ENCODE peak calls at places on chromosome 15, in five cellular contexts. C is small intestine; E is A549; R is skeletal muscle cell; D is stimulated activated CD4-positive, alpha-beta T cell treated with anti-CD3 and anti-CD28 coated beads, TNF-alpha, amount 100 ng/mL, for 24 hours. K is an unnamed sample.

GRCh38 chr15:88312941-88313579 is 56.5 kb upstream of the NTRK3 start:
- DNase-seq in C (no peak), E (no peak), R (no peak), D (no peak), K (no peak)

GRCh38 chr15:89071471-89071870 is 16.8 kb upstream of the ABHD2 start:
- DNase-seq in C (no peak), E (no peak), R (no peak), D (no peak), K (no peak)

GRCh38 chr15:45885801-45886200 is 251.0 kb downstream of the SQOR start:
- DNase-seq in C (no peak), E (no peak), R (no peak), D (no peak), K (no peak)

GRCh38 chr15:42048821-42049200 is 28.0 kb upstream of the PLA2G4E start:
- DNase-seq in C (no peak), E (no peak), R (no peak), D (no peak), K (no peak)

GRCh38 chr15:78065284-78065872 is 12.1 kb downstream of the TBC1D2B start:
- DNase-seq in C (no peak), E (no peak), R (peak; percentile 98), D (no peak), K (peak; percentile 88)

GRCh38 chr15:32844118-32844711 is 126.4 kb downstream of the GREM1 start:
- DNase-seq in C (peak; percentile 7), E (peak; percentile 40), R (no peak), D (no peak), K (no peak)

GRCh38 chr15:49041406-49041805 is 4.8 kb downstream of the SECISBP2L start:
- DNase-seq in C (no peak), E (no peak), R (no peak), D (no peak), K (no peak)

GRCh38 chr15:41936649-41937567 is 35.4 kb downstream of the EHD4 start:
- DNase-seq in C (peak; percentile 58), E (no peak), R (no peak), D (peak; percentile 74), K (peak; percentile 72)

GRCh38 chr15:57527382-57528091 is 64.2 kb upstream of the MYZAP start:
- DNase-seq in C (peak; percentile 79), E (peak; percentile 64), R (peak; percentile 80), D (no peak), K (no peak)